ENCODE peak calls at places on chromosomes 5 and 9, in eight cellular contexts. Z is adrenal gland, C is glutamatergic neuron, S is tibial artery, U is cardiac fibroblast, V is GM12865, R is PC-3, K is type B pancreatic cell. P is an unnamed sample.
A peak's percentile ranks its signal among the peaks of the same experiment; 100 is the strongest.

GRCh38 chr9:83744206-83744605 is 36.4 kb upstream of the UBQLN1 start:
- DNase-seq in S (no peak), C (no peak), U (no peak), K (no peak), R (peak; percentile 27), V (no peak), Z (no peak), P (no peak)

GRCh38 chr5:135740475-135740874 is 94.0 kb upstream of the SLC25A48 start:
- DNase-seq in U (no peak), R (no peak), K (peak; percentile 37), C (no peak), S (no peak), Z (no peak), V (peak; percentile 72), P (no peak)

GRCh38 chr9:123267481-123268239 is 726 bp downstream of the STRBP start:
- DNase-seq in K (no peak), C (peak; percentile 47), S (peak; percentile 64), Z (peak; percentile 15), V (peak; percentile 5), U (no peak), R (no peak), P (no peak)

GRCh38 chr9:91817493-91818225 is 132.4 kb downstream of the ROR2 start:
- DNase-seq in V (no peak), C (no peak), K (no peak), S (peak; percentile 61), R (no peak), Z (peak; percentile 58), U (peak; percentile 71), P (no peak)

GRCh38 chr9:135864447-135865049 is 42.8 kb downstream of the CAMSAP1 start:
- DNase-seq in V (peak; percentile 56), R (peak; percentile 60), U (peak; percentile 67), K (no peak), S (peak; percentile 71), C (peak; percentile 87), Z (peak; percentile 66), P (peak; percentile 74)

GRCh38 chr9:113875917-113876805 is at the start of gene ZNF618:
- DNase-seq in V (peak; percentile 11), U (peak; percentile 16), S (peak; percentile 71), R (peak; percentile 9), C (peak; percentile 64), K (no peak), Z (no peak), P (peak; percentile 37)

GRCh38 chr5:10601246-10602030 is 37.6 kb downstream of the ANKRD33B start:
- DNase-seq in K (peak; percentile 77), U (peak; percentile 92), C (peak; percentile 33), R (peak; percentile 99), V (peak; percentile 57), S (peak; percentile 96), Z (peak; percentile 60), P (no peak)

GRCh38 chr5:138212828-138213160 is 329 bp downstream of the CDC23 start:
- DNase-seq in S (no peak), V (peak; percentile 24), Z (no peak), R (no peak), C (no peak), K (no peak), U (peak; percentile 22), P (no peak)

GRCh38 chr5:141182248-141182647 is at the start of gene PCDHB16:
- DNase-seq in R (no peak), Z (peak; percentile 23), C (peak; percentile 47), K (no peak), S (no peak), U (peak; percentile 12), V (peak; percentile 2), P (peak; percentile 63)

GRCh38 chr5:128395073-128395472 is 143.0 kb downstream of the FBN2 start:
- DNase-seq in V (no peak), R (no peak), K (no peak), U (no peak), Z (no peak), C (no peak), S (no peak), P (no peak)

DNA sequence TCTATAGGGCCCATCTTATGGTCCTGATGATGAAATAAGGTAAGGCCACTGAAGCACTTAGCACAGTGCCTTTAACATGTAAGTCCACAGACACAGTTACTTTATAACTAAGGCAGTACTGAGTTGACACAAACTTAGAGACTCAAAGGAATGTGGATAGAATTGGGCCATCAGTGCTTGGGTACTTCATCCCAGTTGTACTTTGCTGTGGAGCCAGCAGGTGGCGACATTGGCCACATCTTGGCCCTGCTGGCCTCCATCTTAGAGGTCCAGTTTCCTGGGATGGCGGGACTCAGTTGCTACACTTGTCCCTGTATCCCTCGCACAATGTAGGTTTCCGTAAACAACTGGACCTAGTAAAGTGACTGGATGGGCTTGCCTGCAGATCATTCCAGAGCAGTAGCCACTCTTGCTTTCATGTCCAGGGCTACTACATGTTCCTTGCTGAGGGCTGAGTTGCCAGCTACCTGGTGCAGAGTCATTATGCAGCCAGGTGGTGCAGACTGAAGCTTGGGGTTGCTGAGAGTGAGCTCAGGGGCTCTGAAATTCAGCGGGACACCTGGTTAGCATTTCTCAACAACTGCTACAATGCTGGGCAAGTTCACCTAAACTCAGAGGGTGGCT is 10.6 kb downstream of the MTAP start:
- DNase-seq in V (peak; percentile 72), S (peak; percentile 79), K (no peak), Z (peak; percentile 83), C (peak; percentile 82), U (peak; percentile 84), R (peak; percentile 72), P (peak; percentile 54)
- TF ChIP-seq CTCF in V (peak; percentile 87), S (peak; percentile 72), K (peak; percentile 87), Z (peak; percentile 86), C (peak; percentile 88), U (peak; percentile 82), R (peak; percentile 90), P (peak; percentile 86)

GRCh38 chr5:13973724-13974123 is 29.2 kb upstream of the DNAH5 start:
- DNase-seq in Z (no peak), U (no peak), S (no peak), R (no peak), K (no peak), V (no peak), C (no peak), P (no peak)
- TF ChIP-seq CTCF in Z (no peak), U (no peak), S (no peak), R (no peak), K (no peak), V (no peak), C (no peak), P (no peak)

GRCh38 chr9:9352877-9353481 is 1259.8 kb downstream of the PTPRD start:
- DNase-seq in U (peak; percentile 14), C (no peak), R (peak; percentile 10), V (peak; percentile 13), Z (no peak), S (no peak), K (no peak), P (peak; percentile 10)
- TF ChIP-seq CTCF in U (peak; percentile 51), C (peak; percentile 82), R (peak; percentile 59), V (peak; percentile 41), Z (peak; percentile 42), S (peak; percentile 28), K (peak; percentile 92), P (peak; percentile 86)

DNA sequence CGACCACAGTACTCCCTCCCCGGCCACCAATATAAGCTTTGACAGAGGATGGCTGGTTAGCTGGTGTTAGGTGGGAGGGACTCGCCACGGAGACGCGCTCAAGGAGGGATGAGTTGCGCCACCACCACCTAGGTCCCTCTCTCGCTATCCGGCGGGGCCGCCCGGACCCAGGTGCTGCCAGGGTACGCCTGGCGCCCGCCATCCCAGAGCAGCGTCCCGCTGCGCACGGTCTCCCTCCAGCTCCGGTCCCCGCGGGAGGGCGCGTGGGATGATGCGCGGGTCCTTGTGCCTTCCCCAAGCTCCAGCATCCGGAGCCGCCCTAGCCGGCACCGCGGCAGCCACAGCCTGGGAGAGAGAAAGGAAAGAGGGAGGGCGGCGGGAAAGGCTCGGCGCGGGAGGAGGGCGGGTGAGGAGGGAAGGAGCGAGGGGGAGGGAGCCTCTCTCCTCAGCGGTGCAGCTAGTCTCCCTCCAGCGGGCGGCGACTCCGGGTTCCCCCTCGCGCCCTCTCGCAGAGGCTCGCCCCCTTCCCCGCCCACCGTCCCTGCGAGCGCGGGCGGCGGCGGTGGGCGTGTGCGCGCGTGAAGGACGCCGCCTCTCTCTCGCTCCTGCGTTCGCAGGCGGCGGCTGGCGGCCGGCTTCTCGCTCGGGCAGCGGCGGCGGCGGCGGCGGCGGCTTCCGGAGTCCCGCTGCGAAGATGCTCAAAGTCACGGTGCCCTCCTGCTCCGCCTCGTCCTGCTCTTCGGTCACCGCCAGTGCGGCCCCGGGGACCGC is at the start of gene CAMK4:
- DNase-seq in S (peak; percentile 68), K (peak; percentile 81), C (peak; percentile 91), U (peak; percentile 66), V (peak; percentile 92), Z (peak; percentile 47), R (peak; percentile 26), P (peak; percentile 69)
- TF ChIP-seq CTCF in S (no peak), K (peak; percentile 43), C (no peak), U (peak; percentile 16), V (peak; percentile 35), Z (no peak), R (no peak), P (no peak)

GRCh38 chr5:59169101-59169767 is 586.4 kb downstream of the RAB3C start:
- DNase-seq in S (no peak), U (no peak), R (no peak), C (no peak), V (no peak), Z (no peak), K (no peak), P (no peak)
- TF ChIP-seq CTCF in S (no peak), U (no peak), R (no peak), C (no peak), V (no peak), Z (no peak), K (no peak), P (no peak)

GRCh38 chr5:90689064-90689463 is 130.5 kb downstream of the ADGRV1 start:
- DNase-seq in V (no peak), S (no peak), U (no peak), R (no peak), Z (no peak), K (no peak), C (no peak), P (no peak)
- TF ChIP-seq CTCF in V (no peak), S (no peak), U (no peak), R (peak; percentile 32), Z (no peak), K (no peak), C (no peak), P (no peak)

DNA sequence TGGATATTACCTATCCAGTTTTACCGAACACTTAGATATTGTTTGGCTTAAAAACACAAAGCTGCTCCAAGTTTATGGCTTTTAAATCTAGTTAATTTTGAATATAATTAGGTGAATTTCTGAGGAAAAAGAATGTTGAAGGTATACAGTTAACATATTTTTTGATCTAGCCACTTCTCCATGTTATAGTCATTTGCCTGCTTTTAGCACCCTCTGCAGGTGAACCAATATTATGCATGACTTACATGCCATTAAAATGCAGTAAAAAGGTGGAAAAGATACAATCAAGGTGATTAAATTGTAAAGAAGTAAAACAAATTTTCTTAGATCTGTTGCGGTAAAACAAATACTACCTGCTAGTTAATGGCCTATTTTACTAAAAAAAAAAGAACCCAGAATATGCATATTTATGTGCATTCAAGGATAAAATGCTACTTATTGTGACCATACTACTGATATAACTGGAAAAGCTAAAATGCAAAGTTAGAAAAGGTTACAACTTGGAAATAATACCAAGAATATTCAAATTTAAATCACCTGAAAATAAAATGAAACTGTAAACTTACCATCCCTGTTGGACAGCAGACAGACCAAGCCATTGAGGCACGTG is 132.1 kb downstream of the AP3B1 start:
- DNase-seq in V (peak; percentile 51), K (no peak), S (no peak), C (no peak), R (peak; percentile 7), Z (no peak), U (peak; percentile 64), P (peak; percentile 16)
- TF ChIP-seq CTCF in V (peak; percentile 34), K (peak; percentile 83), S (peak; percentile 27), C (peak; percentile 74), R (peak; percentile 57), Z (peak; percentile 33), U (peak; percentile 52), P (peak; percentile 77)

P was measured in neural crest cell.